ENCODE peak calls at places on chromosomes 4 and X, in four cellular contexts. O is GM12878, Y is ovary, L is H1. F is an unnamed sample. For H3K9me3, the result is how much of the 10 kb centered on the place peaks cover.

GRCh38 chr4:17786567-17786966 is 5.1 kb upstream of the FAM184B start:
- DNase-seq in O (no peak), Y (no peak), L (no peak), F (no peak)

GRCh38 chr4:89164400-89164799 is 53.1 kb downstream of the TIGD2 start:
- DNase-seq in O (no peak), Y (no peak), L (no peak), F (no peak)

GRCh38 chr4:164293776-164294175 is 460.2 kb upstream of the SMIM31 start:
- DNase-seq in O (no peak), Y (no peak), L (no peak), F (no peak)

GRCh38 chrX:121858867-121859647 is 811.6 kb downstream of the GLUD2 start:
- DNase-seq in O (no peak), Y (no peak), L (no peak), F (no peak)

GRCh38 chr4:83378426-83378825 is 43.8 kb upstream of the HPSE start:
- DNase-seq in O (no peak), Y (no peak), L (no peak), F (no peak)

GRCh38 chr4:189299706-189300105 is 641.0 kb upstream of the FRG1 start:
- DNase-seq in O (no peak), Y (no peak), L (no peak), F (no peak)

GRCh38 chr4:166432842-166433241 is 559.8 kb downstream of the TLL1 start:
- DNase-seq in O (no peak), Y (no peak), L (no peak), F (no peak)

GRCh38 chr4:28490669-28491068 is 1630.0 kb downstream of the STIM2 start:
- DNase-seq in O (no peak), Y (no peak), L (no peak), F (no peak)

GRCh38 chr4:99090511-99090910 is 1.9 kb upstream of the ADH5 start:
- DNase-seq in O (no peak), Y (no peak), L (no peak), F (no peak)

GRCh38 chrX:133297284-133297683 is 79.1 kb upstream of the TFDP3 start:
- DNase-seq in O (no peak), Y (no peak), L (no peak), F (no peak)

GRCh38 chr4:102420563-102421221 is 75.4 kb upstream of the SLC39A8 start:
- DNase-seq in O (no peak), Y (no peak), L (no peak), F (no peak)

GRCh38 chr4:80921441-80921840 is 109.1 kb upstream of the BMP3 start:
- DNase-seq in O (no peak), Y (no peak), L (no peak), F (no peak)

GRCh38 chr4:55475394-55476243 is 71.1 kb downstream of the CLOCK start:
- DNase-seq in O (peak), Y (no peak), L (no peak), F (no peak)

DNA sequence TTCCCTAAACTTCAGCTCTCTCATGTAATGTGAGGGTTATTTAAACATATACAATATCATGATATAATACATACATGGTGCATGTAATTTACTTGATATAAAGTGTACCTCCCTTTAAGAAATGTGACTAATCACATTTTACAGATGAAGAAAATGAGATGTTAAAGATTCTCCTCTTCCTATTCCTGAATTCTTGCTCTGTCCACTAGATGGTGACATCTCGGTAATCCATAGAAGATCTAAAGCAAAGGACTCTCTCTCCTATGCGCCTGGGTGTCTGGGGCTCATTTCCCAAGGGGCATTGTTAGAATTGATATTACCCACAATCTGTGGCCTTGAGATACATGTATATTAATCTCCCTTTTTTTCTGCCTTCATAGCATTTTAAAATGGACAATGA is 804.9 kb downstream of the RAB28 start:
- DNase-seq in O (no peak), Y (no peak), L (no peak), F (no peak)
- TF ChIP-seq CTCF in O (peak), Y (no peak), L (peak), F (no peak)

DNA sequence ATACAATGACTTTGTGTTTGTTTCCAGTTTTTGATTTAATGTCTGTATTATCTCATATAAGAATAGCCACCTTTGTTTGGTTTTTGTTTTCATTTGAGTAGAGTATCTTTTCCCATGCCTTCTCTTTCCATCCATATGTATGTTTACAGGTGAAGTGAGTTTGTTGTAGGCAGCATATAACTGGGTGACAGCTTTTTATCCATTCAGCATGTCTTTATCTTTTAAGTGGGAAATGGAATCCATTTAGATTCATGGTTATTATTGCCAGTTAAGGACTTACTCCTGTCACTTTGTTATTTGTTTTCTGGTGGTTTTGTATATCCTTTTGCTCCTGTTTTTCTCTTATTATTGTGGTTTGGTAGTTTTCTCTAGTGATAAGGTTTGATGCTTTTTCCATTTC is 34.3 kb downstream of the SCLT1 start:
- DNase-seq in O (no peak), Y (no peak), L (no peak), F (no peak)
- H3K9me3 ChIP-seq in O (under half), Y (under half), L (half or more), F (half or more)

DNA sequence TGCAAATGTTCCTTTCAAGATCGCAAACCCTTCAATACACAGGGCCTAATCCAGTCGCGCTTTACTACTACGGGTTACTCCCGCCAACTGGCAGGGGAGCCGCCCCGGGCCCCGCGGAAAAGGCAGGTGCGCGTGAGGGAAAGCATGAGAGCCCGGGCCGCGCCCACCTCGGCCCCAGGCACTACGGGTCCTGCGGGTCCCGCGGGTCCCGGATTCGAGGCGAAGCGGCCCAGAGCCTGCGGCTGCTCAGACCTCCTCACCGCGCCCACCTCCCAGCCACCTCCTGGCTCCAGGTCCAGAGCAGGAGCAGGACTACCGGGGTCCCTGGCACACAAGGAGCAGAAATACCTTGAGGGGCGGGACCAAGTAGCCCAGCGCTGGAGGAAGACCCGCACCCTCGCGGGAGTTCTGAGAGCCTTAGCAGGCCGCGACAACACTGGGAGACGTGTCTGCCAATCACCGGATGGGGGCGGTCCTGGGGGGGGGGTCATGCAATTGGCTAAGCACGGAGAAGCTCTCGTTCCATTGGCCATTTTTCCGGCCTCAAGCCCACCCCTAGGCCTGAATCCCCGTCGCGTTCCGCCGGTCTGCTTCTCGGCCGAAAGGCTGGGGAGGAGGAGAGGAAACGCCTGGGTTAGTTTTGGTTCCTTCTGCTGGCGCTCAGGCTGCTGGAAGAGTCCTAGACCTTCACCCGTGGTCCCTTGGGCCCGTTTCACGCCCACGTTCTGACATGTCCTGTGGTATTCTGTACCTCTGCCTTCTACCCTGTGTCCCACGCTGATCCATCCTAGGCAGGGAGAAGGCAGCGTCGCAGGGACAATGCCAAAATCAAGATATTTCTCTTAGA is 29.0 kb downstream of the ERVMER34-1 start:
- DNase-seq in O (peak), Y (peak), L (peak), F (peak)
- TF ChIP-seq POLR2A in O (peak), Y (peak), L (peak), F (peak)

GRCh38 chr4:100907465-100908454 is 389.9 kb upstream of the EMCN start:
- DNase-seq in O (no peak), Y (no peak), L (no peak), F (no peak)
- TF ChIP-seq CTCF in O (peak), Y (no peak), L (no peak), F (peak)

GRCh38 chr4:154384012-154384411 is 107.6 kb downstream of the DCHS2 start:
- DNase-seq in O (no peak), Y (no peak), L (no peak), F (no peak)
- H3K9me3 ChIP-seq in O (under half), Y (under half), L (under half), F (under half)